ENCODE peak calls at places on chromosomes 11 and 22, in seven cellular contexts. L is GM12892, O is GM12891, P is H54, G is HCT116, N is prostate gland, V is uterus. Y is an unnamed sample.

GRCh38 chr22:17637490-17638181 is 921 bp upstream of the BCL2L13 start:
- DNase-seq in V (no peak), O (no peak), G (no peak), P (no peak), N (no peak), L (no peak), Y (no peak)

GRCh38 chr11:2316963-2317244 is 15.1 kb downstream of the TSPAN32 start:
- DNase-seq in L (no peak), P (no peak), V (no peak), G (no peak), N (no peak), O (no peak), Y (no peak)

GRCh38 chr11:22076215-22076930 is 116.5 kb upstream of the ANO5 start:
- DNase-seq in G (no peak), P (no peak), O (no peak), L (no peak), N (no peak), V (no peak), Y (no peak)

GRCh38 chr11:22599458-22599857 is 26.2 kb downstream of the FANCF start:
- DNase-seq in L (no peak), P (no peak), O (no peak), N (no peak), V (no peak), G (no peak), Y (no peak)

GRCh38 chr11:120612363-120613263 is 101.1 kb downstream of the GRIK4 start:
- DNase-seq in P (no peak), O (peak; percentile 56), G (no peak), L (peak; percentile 57), V (no peak), N (no peak), Y (no peak)

GRCh38 chr11:28110839-28111235 is 2.6 kb downstream of the METTL15 start:
- DNase-seq in N (no peak), P (no peak), L (no peak), G (no peak), O (no peak), V (no peak), Y (peak; percentile 34)

GRCh38 chr11:75077316-75077715 is 19.4 kb downstream of the OR2AT4 start:
- DNase-seq in O (no peak), V (no peak), G (no peak), L (no peak), N (no peak), P (no peak), Y (no peak)

GRCh38 chr22:25569983-25570382 is 5.5 kb downstream of the GRK3 start:
- DNase-seq in N (no peak), O (no peak), G (no peak), P (no peak), L (no peak), V (no peak), Y (no peak)

GRCh38 chr11:2314525-2315394 is 12.9 kb downstream of the TSPAN32 start:
- DNase-seq in O (no peak), N (peak; percentile 71), P (peak; percentile 67), L (no peak), V (peak; percentile 93), G (no peak), Y (peak; percentile 80)

GRCh38 chr11:15412054-15412453 is 297.3 kb downstream of the INSC start:
- DNase-seq in O (no peak), L (no peak), N (no peak), P (no peak), V (no peak), G (no peak), Y (no peak)

GRCh38 chr11:68049509-68050370 is 10.9 kb downstream of the TCIRG1 start:
- DNase-seq in P (no peak), N (no peak), G (no peak), L (no peak), V (no peak), O (no peak), Y (no peak)

GRCh38 chr11:132987936-132988335 is 544.4 kb downstream of the OPCML start:
- DNase-seq in N (no peak), P (no peak), G (no peak), O (no peak), L (no peak), V (no peak), Y (no peak)

GRCh38 chr11:81255905-81256304 is 1477.8 kb downstream of the FAM181B start:
- DNase-seq in O (no peak), N (no peak), L (no peak), V (no peak), G (no peak), P (no peak), Y (no peak)

GRCh38 chr11:103659138-103659734 is 377.2 kb upstream of the DDI1 start:
- DNase-seq in V (no peak), N (no peak), O (no peak), G (peak; percentile 15), L (no peak), P (no peak), Y (no peak)

GRCh38 chr22:25658641-25659040 is 83.3 kb upstream of the MYO18B start:
- DNase-seq in P (no peak), N (no peak), L (no peak), G (no peak), O (no peak), V (peak; percentile 39), Y (peak; percentile 58)

GRCh38 chr11:1732421-1733008 is 17.9 kb downstream of the IFITM10 start:
- DNase-seq in L (no peak), V (no peak), N (no peak), O (no peak), P (no peak), G (no peak), Y (no peak)

GRCh38 chr22:19718255-19719054 is 4.2 kb downstream of the SEPTIN5 start:
- DNase-seq in N (no peak), O (no peak), L (no peak), V (no peak), G (no peak), P (peak; percentile 72), Y (no peak)
- TF ChIP-seq POLR2A in N (no peak), O (no peak), L (no peak), V (no peak), G (no peak), P (peak; percentile 58), Y (no peak)

GRCh38 chr11:62125881-62126280 is 2.1 kb downstream of the INCENP start:
- DNase-seq in G (no peak), N (no peak), L (no peak), P (no peak), O (no peak), V (no peak), Y (no peak)

GRCh38 chr11:62125316-62125715 is 1.5 kb downstream of the INCENP start:
- DNase-seq in V (no peak), G (no peak), N (no peak), O (no peak), L (no peak), P (no peak), Y (no peak)

GRCh38 chr11:62124186-62125113 is 639 bp downstream of the INCENP start:
- DNase-seq in V (no peak), G (no peak), L (no peak), O (no peak), N (peak; percentile 14), P (peak; percentile 30), Y (peak; percentile 66)

GRCh38 chr11:62122076-62122475 is 1.7 kb upstream of the INCENP start:
- DNase-seq in N (no peak), O (no peak), L (no peak), V (no peak), G (peak; percentile 21), P (no peak), Y (no peak)

DNA sequence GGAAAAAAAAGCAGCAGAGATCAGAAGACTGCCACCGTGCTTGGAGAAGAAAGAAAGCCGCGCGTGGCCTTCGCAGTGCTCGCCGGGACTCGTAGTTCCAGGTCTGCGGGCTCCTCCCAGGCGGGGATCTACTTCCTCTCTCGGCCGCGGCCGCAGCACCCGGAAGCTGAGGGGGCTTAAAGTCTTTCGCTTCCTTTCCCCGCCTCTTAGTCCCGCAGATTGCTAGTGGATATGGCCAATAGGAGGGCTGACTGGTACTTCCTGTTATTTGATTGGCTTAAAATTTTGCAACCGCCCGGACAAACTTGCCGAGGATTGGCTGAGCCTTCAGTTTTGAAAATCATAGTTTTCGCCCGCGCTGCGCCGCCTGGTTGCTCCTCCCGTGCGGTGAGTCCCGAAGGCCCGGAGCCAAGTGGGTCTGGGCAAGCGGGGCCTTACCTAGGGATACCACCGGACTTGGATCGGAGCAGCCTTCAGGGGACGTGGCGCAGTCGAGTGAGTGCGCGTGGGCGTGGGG is at the start of gene INCENP:
- DNase-seq in O (peak; percentile 87), V (peak; percentile 94), N (peak; percentile 97), G (peak; percentile 97), P (peak; percentile 91), L (peak; percentile 87), Y (peak; percentile 98)
- TF ChIP-seq POLR2A in O (no peak), V (no peak), N (peak; percentile 36), G (no peak), P (peak; percentile 50), L (peak; percentile 44), Y (peak; percentile 82)

GRCh38 chr11:77176996-77177395 is 49.0 kb downstream of the MYO7A start:
- DNase-seq in N (no peak), G (no peak), P (no peak), V (no peak), L (no peak), O (no peak), Y (no peak)

GRCh38 chr11:77174559-77174958 is 46.5 kb downstream of the MYO7A start:
- DNase-seq in G (no peak), L (no peak), P (no peak), V (no peak), O (no peak), N (no peak), Y (no peak)

GRCh38 chr11:77173494-77173893 is 45.4 kb downstream of the MYO7A start:
- DNase-seq in L (no peak), V (no peak), P (no peak), N (no peak), O (no peak), G (no peak), Y (no peak)

GRCh38 chr11:77175869-77176539 is 48.0 kb downstream of the MYO7A start:
- DNase-seq in O (no peak), V (no peak), L (no peak), P (no peak), G (no peak), N (no peak), Y (no peak)

DNA sequence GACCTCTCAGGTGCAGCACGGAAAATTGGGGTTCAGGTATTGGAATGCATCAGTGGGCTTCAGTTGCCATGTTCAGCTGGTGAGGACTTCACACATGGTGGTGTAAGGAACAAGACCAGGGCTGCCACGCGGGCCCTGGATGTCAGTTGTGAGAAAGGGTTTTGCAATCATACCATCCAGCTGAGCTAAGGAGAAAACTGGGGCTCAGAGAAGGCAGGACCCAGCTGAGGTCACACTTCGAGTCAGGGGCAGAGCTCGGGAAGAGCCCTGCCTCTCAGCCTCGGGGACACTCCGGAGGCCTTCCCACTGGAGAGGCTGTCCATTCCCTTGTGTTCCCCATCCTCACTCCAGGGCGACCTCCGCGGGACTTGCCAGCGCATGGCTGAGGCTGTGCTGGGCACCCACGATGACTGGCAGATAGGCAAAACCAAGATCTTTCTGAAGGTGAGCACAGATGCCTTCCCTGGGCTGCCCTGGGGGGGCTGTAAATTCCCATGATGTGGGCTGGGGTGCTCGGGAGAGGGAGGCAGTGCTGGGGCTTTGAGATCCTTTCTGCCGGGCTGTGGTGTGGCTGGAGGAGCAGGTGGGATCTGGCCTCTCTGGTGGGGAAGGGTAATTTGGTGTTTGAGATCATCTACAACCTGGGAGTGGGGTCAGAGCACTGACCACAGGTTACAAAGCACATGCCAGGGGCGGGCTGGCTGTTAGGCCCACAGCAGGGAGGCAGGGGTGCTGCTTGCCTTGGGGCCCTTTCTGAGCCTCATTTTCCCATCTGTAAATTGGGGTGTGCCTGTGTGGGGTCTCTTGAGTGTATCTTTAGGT is 47.2 kb downstream of the MYO7A start:
- DNase-seq in V (no peak), N (no peak), P (no peak), G (no peak), L (no peak), O (no peak), Y (no peak)
- TF ChIP-seq POLR2A in V (no peak), N (no peak), P (no peak), G (no peak), L (no peak), O (no peak), Y (no peak)

GRCh38 chr11:95923730-95924413 is at the start of gene MTMR2:
- DNase-seq in N (peak; percentile 60), L (peak; percentile 58), G (peak; percentile 31), O (peak; percentile 59), V (peak; percentile 79), P (peak; percentile 43), Y (peak; percentile 83)
- TF ChIP-seq POLR2A in N (peak; percentile 36), L (peak; percentile 98), G (peak; percentile 97), O (peak; percentile 95), V (peak; percentile 72), P (peak; percentile 88), Y (peak; percentile 76)